ENCODE peak calls at places on chromosomes 16 and 17, in five cellular contexts. W, L, Z, P and U are unnamed samples.

GRCh38 chr16:87956169-87956770 is 5.0 kb downstream of the BANP start:
- DNase-seq in W (peak; percentile 62), Z (no peak), P (no peak), L (no peak), U (no peak)

GRCh38 chr17:66654341-66654740 is 180.6 kb upstream of the CACNG5 start:
- DNase-seq in L (no peak), W (peak; percentile 63), P (no peak), Z (no peak), U (no peak)

GRCh38 chr16:54204756-54205155 is 81.8 kb downstream of the IRX3 start:
- DNase-seq in W (no peak), Z (no peak), P (no peak), L (no peak), U (no peak)

GRCh38 chr17:6426356-6427101 is 8.4 kb downstream of the AIPL1 start:
- DNase-seq in W (no peak), P (no peak), L (no peak), Z (no peak), U (no peak)

GRCh38 chr17:80951121-80952090 is 40.2 kb upstream of the CHMP6 start:
- DNase-seq in W (no peak), P (no peak), L (no peak), Z (peak; percentile 39), U (no peak)

GRCh38 chr17:15279011-15279477 is 13.9 kb upstream of the PMP22 start:
- DNase-seq in L (no peak), W (no peak), Z (no peak), P (no peak), U (no peak)

GRCh38 chr17:79192503-79193500 is 118.2 kb downstream of the ENGASE start:
- DNase-seq in Z (no peak), W (peak; percentile 51), P (peak; percentile 48), L (no peak), U (no peak)

GRCh38 chr17:10727192-10727591 is 2.6 kb downstream of the TMEM220 start:
- DNase-seq in Z (no peak), W (no peak), L (no peak), P (no peak), U (no peak)

GRCh38 chr16:77761204-77761603 is 27.2 kb upstream of the VAT1L start:
- DNase-seq in Z (no peak), W (no peak), P (no peak), L (no peak), U (no peak)

GRCh38 chr17:9217151-9218067 is 196.1 kb downstream of the NTN1 start:
- DNase-seq in L (peak; percentile 77), P (no peak), W (peak; percentile 65), Z (no peak), U (no peak)

GRCh38 chr17:28880572-28880945 is 17.0 kb downstream of the FLOT2 start:
- DNase-seq in P (no peak), W (no peak), Z (no peak), L (no peak), U (no peak)

GRCh38 chr16:47459603-47460002 is 1.3 kb downstream of the ITFG1 start:
- DNase-seq in L (no peak), P (no peak), W (no peak), Z (no peak), U (no peak)

GRCh38 chr16:24539850-24540484 is 601 bp downstream of the RBBP6 start:
- DNase-seq in L (peak; percentile 57), W (peak; percentile 61), P (peak; percentile 69), Z (peak; percentile 85), U (no peak)

GRCh38 chr17:8832711-8833352 is 33.7 kb upstream of the MFSD6L start:
- DNase-seq in L (no peak), W (no peak), P (peak; percentile 31), Z (no peak), U (no peak)

GRCh38 chr17:47066841-47067682 is 88.0 kb upstream of the RPRML start:
- DNase-seq in Z (peak; percentile 90), L (peak; percentile 79), W (peak; percentile 94), P (peak; percentile 72), U (peak; percentile 76)

GRCh38 chr16:88790312-88791150 is 5.5 kb upstream of the PIEZO1 start:
- DNase-seq in L (no peak), Z (peak; percentile 61), P (peak; percentile 44), W (peak; percentile 49), U (no peak)

GRCh38 chr17:55845385-55845784 is 94.5 kb downstream of the PCTP start:
- DNase-seq in L (peak; percentile 13), Z (peak; percentile 81), P (peak; percentile 51), W (peak; percentile 62), U (no peak)

GRCh38 chr16:68275611-68276191 is 11.4 kb downstream of the SLC7A6 start:
- DNase-seq in W (no peak), L (no peak), P (no peak), Z (no peak), U (no peak)

GRCh38 chr16:58000706-58001676 is at the start of gene USB1:
- DNase-seq in W (peak; percentile 85), P (peak; percentile 92), L (peak; percentile 76), Z (peak; percentile 93), U (no peak)

GRCh38 chr16:81861503-81861902 is 82.4 kb downstream of the PLCG2 start:
- DNase-seq in W (no peak), P (no peak), L (no peak), Z (no peak), U (no peak)

GRCh38 chr16:11949527-11949926 is 7.7 kb upstream of the NPIPB2 start:
- DNase-seq in P (no peak), L (no peak), Z (no peak), W (peak; percentile 46), U (no peak)

GRCh38 chr16:28491080-28491969 is 549 bp downstream of the CLN3 start:
- DNase-seq in L (peak; percentile 48), P (peak; percentile 45), Z (peak; percentile 70), W (peak; percentile 12), U (no peak)

GRCh38 chr16:3112058-3112880 is at the start of gene ZNF205:
- DNase-seq in Z (peak; percentile 77), P (peak; percentile 80), W (peak; percentile 78), L (peak; percentile 72), U (no peak)

DNA sequence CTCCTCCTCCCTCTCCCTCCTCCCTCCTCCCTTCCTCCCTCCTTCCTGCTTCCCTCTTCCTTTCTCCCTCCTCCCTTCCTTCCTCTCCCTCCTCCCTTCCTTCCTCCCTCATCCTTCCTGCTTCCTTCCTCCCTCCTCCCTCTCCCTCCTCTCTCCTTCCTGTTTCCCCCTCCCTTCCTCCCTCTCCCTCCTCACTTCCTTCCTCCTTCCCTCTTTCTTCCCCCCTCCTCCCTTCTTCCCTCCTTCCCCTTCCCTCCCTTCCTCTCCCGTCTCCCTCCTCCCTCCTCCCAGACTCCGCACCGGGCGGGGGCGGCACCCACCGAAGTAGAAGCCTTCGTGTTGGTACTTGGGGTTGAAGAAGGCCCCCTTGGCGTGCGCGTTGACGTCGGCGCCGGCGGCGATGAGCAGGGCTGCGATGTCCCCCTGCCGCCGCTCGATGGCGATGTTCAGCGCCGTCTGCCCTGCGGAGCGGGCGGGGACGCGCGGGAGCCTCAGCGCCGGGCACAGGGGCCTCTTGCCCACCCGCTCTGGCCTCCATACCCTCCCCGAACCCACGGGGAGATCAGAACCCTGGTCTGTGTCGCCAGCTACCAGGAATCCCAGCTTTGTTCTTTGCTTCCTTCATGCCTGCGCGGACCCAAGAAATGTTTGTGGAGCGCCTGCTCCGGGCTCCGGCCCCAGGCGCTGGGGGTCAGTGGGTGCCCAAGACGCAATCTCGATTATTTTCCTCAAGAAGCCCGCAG is 22.2 kb downstream of the TRPV3 start:
- DNase-seq in W (peak; percentile 91), P (peak; percentile 73), Z (peak; percentile 87), L (no peak), U (no peak)
- H3K4me3 ChIP-seq in W (peak overlapping the region; percentile 10), P (no peak overlapping the region), Z (peak overlapping the region; percentile 62), L (peak overlapping the region; percentile 17), U (peak overlapping the region; percentile 57)

GRCh38 chr17:50130778-50131317 is 888 bp upstream of the SAMD14 start:
- DNase-seq in L (no peak), W (no peak), P (no peak), Z (peak; percentile 59), U (no peak)

GRCh38 chr17:50128441-50129302 is 1.3 kb downstream of the SAMD14 start:
- DNase-seq in Z (peak; percentile 59), L (no peak), W (peak; percentile 43), P (no peak), U (no peak)

GRCh38 chr17:50129303-50129945 is 536 bp downstream of the SAMD14 start:
- DNase-seq in Z (peak; percentile 76), W (peak; percentile 55), L (no peak), P (no peak), U (no peak)

GRCh38 chr17:50132104-50132794 is 2.3 kb upstream of the SAMD14 start:
- DNase-seq in W (no peak), P (no peak), L (no peak), Z (no peak), U (no peak)

GRCh38 chr17:50129946-50130777 is at the start of gene SAMD14:
- DNase-seq in W (no peak), Z (peak; percentile 67), L (no peak), P (peak; percentile 49), U (no peak)
- H3K4me3 ChIP-seq in W (peak within 1 kb of the TSS; percentile 33), Z (peak within 1 kb of the TSS; percentile 69), L (peak within 1 kb of the TSS; percentile 27), P (peak within 1 kb of the TSS; percentile 35), U (peak within 1 kb of the TSS; percentile 86)

GRCh38 chr17:77439382-77440013 is 298.7 kb downstream of the SEC14L1 start:
- DNase-seq in P (no peak), W (no peak), Z (no peak), L (no peak), U (peak; percentile 81)
- H3K4me3 ChIP-seq in P (no peak overlapping the region), W (no peak overlapping the region), Z (no peak overlapping the region), L (no peak overlapping the region), U (peak overlapping the region; percentile 20)

DNA sequence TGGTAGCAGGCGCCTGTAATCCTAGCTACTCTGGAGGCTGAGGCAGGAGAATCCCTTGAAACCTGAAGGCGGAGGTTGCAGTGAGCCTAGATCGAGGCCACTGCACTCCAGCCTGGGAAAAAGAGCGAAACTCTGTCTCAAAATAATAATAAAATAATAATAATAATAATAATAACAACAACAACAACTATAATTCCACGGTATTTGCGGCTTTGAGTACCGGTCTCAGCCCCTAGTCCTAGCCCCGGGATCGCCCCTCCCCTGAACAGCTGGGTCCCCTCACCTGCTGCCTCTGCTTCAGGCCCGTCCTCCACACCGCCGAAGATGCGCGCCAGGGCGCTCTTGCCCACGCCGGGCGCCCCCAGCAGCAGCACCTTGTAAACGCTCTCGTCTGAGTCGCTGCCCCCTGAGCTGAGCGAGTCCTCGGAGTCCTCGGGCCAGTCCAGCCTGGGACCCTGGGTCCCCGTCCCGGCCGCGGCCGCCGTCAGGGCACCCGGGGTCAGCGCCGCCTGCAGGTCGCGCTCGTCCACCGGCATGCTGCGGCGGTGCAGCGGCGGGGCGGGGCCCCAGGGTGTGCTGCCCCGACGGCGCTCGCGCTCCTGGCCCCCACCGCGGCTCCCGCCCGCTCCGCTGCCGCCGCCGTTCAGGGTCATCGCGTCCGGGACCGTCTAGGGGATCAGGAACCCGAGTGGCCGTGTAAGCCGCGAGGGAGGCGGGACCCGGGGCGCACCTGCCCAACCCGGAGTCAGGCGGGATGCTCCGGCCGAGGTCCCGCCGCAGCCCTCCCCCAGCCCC is 611 bp downstream of the RRAD start:
- DNase-seq in L (no peak), Z (peak; percentile 73), W (no peak), P (peak; percentile 62), U (no peak)
- H3K4me3 ChIP-seq in L (peak overlapping the region; percentile 51), Z (peak overlapping the region; percentile 67), W (peak overlapping the region; percentile 92), P (peak overlapping the region; percentile 44), U (no peak overlapping the region)